ENCODE peak calls at places on chromosome 14, in four cellular contexts. One of them, this sample, is unnamed.

GRCh38 chr14:66600416-66600815 is 92.5 kb downstream of the GPHN start:
- DNase-seq in WTC11: no peak
- DNase-seq in mesothelial cell of epicardium: no peak
- DNase-seq in sigmoid colon: no peak
- DNase-seq in this sample: peak; percentile 44

GRCh38 chr14:80300351-80300750 is 89.0 kb upstream of the DIO2 start:
- DNase-seq in mesothelial cell of epicardium: no peak
- DNase-seq in WTC11: no peak
- DNase-seq in sigmoid colon: no peak
- DNase-seq in this sample: no peak

GRCh38 chr14:88327497-88327896 is 4.4 kb upstream of the KCNK10 start:
- DNase-seq in sigmoid colon: no peak
- DNase-seq in mesothelial cell of epicardium: no peak
- DNase-seq in WTC11: no peak
- DNase-seq in this sample: no peak

GRCh38 chr14:29220077-29220476 is 453.5 kb downstream of the FOXG1 start:
- DNase-seq in sigmoid colon: no peak
- DNase-seq in WTC11: no peak
- DNase-seq in mesothelial cell of epicardium: no peak
- DNase-seq in this sample: no peak

GRCh38 chr14:28944605-28945004 is 178.0 kb downstream of the FOXG1 start:
- DNase-seq in sigmoid colon: no peak
- DNase-seq in WTC11: no peak
- DNase-seq in mesothelial cell of epicardium: no peak
- DNase-seq in this sample: no peak

GRCh38 chr14:88955470-88955869 is 131.0 kb downstream of the TTC8 start:
- DNase-seq in mesothelial cell of epicardium: no peak
- DNase-seq in sigmoid colon: no peak
- DNase-seq in WTC11: no peak
- DNase-seq in this sample: no peak

GRCh38 chr14:35875296-35875695 is 49.2 kb downstream of the BRMS1L start:
- DNase-seq in sigmoid colon: no peak
- DNase-seq in WTC11: no peak
- DNase-seq in mesothelial cell of epicardium: no peak
- DNase-seq in this sample: peak; percentile 69

GRCh38 chr14:22558221-22558913 is 30.7 kb downstream of the DAD1 start:
- DNase-seq in mesothelial cell of epicardium: no peak
- DNase-seq in WTC11: peak; percentile 82
- DNase-seq in sigmoid colon: no peak
- DNase-seq in this sample: no peak

GRCh38 chr14:24434676-24435075 is 4.9 kb downstream of the KHNYN start:
- DNase-seq in mesothelial cell of epicardium: no peak
- DNase-seq in sigmoid colon: no peak
- DNase-seq in WTC11: no peak
- DNase-seq in this sample: no peak

GRCh38 chr14:52951730-52952481 is 1.1 kb upstream of the FERMT2 start:
- DNase-seq in WTC11: peak; percentile 51
- DNase-seq in sigmoid colon: peak; percentile 84
- DNase-seq in mesothelial cell of epicardium: no peak
- DNase-seq in this sample: peak; percentile 79

GRCh38 chr14:104753528-104754212 is 723 bp downstream of the SIVA1 start:
- DNase-seq in sigmoid colon: no peak
- DNase-seq in mesothelial cell of epicardium: no peak
- DNase-seq in WTC11: no peak
- DNase-seq in this sample: no peak

GRCh38 chr14:104724407-104724980 is 465 bp downstream of the ADSS1 start:
- DNase-seq in sigmoid colon: peak; percentile 83
- DNase-seq in mesothelial cell of epicardium: no peak
- DNase-seq in WTC11: no peak
- DNase-seq in this sample: peak; percentile 16

GRCh38 chr14:88323520-88324199 is 591 bp upstream of the KCNK10 start:
- DNase-seq in WTC11: peak; percentile 70
- DNase-seq in mesothelial cell of epicardium: peak; percentile 38
- DNase-seq in sigmoid colon: no peak
- DNase-seq in this sample: no peak

GRCh38 chr14:102906616-102907302 is 15.7 kb upstream of the AMN start:
- DNase-seq in WTC11: no peak
- DNase-seq in mesothelial cell of epicardium: no peak
- DNase-seq in sigmoid colon: no peak
- DNase-seq in this sample: no peak

GRCh38 chr14:53767566-53767965 is 189.1 kb downstream of the BMP4 start:
- DNase-seq in sigmoid colon: no peak
- DNase-seq in WTC11: no peak
- DNase-seq in mesothelial cell of epicardium: no peak
- DNase-seq in this sample: peak; percentile 14

GRCh38 chr14:91395466-91395865 is 22.2 kb downstream of the CCDC88C start:
- DNase-seq in WTC11: no peak
- DNase-seq in sigmoid colon: no peak
- DNase-seq in mesothelial cell of epicardium: no peak
- DNase-seq in this sample: no peak

GRCh38 chr14:104851896-104852663 is 13.0 kb upstream of the CEP170B start:
- DNase-seq in sigmoid colon: no peak
- DNase-seq in WTC11: no peak
- DNase-seq in mesothelial cell of epicardium: no peak
- DNase-seq in this sample: no peak

GRCh38 chr14:94313991-94314655 is 9.0 kb downstream of the SERPINA6 start:
- DNase-seq in sigmoid colon: no peak
- DNase-seq in WTC11: no peak
- DNase-seq in mesothelial cell of epicardium: no peak
- DNase-seq in this sample: no peak

GRCh38 chr14:69636051-69636639 is 24.7 kb downstream of the SUSD6 start:
- DNase-seq in mesothelial cell of epicardium: no peak
- DNase-seq in sigmoid colon: no peak
- DNase-seq in WTC11: no peak
- DNase-seq in this sample: no peak

GRCh38 chr14:103846569-103847438 is 571 bp downstream of the PPP1R13B start:
- DNase-seq in sigmoid colon: peak; percentile 69
- DNase-seq in WTC11: peak; percentile 36
- DNase-seq in mesothelial cell of epicardium: no peak
- DNase-seq in this sample: no peak

GRCh38 chr14:103519043-103519836 is 3.4 kb downstream of the CKB start:
- DNase-seq in WTC11: no peak
- DNase-seq in mesothelial cell of epicardium: no peak
- DNase-seq in sigmoid colon: peak; percentile 76
- DNase-seq in this sample: no peak

GRCh38 chr14:82657186-82657675 is 1123.6 kb upstream of the SEL1L start:
- DNase-seq in mesothelial cell of epicardium: no peak
- DNase-seq in WTC11: no peak
- DNase-seq in sigmoid colon: no peak
- DNase-seq in this sample: no peak

GRCh38 chr14:104827173-104828055 is 26.5 kb downstream of the ZBTB42 start:
- DNase-seq in mesothelial cell of epicardium: no peak
- DNase-seq in WTC11: peak; percentile 93
- DNase-seq in sigmoid colon: peak; percentile 74
- DNase-seq in this sample: peak; percentile 37

GRCh38 chr14:51730674-51731073 is 79.0 kb downstream of the FRMD6 start:
- DNase-seq in mesothelial cell of epicardium: no peak
- DNase-seq in WTC11: no peak
- DNase-seq in sigmoid colon: no peak
- DNase-seq in this sample: no peak

GRCh38 chr14:87305345-87305744 is 687.6 kb downstream of the GALC start:
- DNase-seq in sigmoid colon: no peak
- DNase-seq in mesothelial cell of epicardium: no peak
- DNase-seq in WTC11: no peak
- DNase-seq in this sample: no peak

GRCh38 chr14:103629503-103630121 is 601 bp downstream of the KLC1 start:
- DNase-seq in WTC11: peak; percentile 68
- DNase-seq in mesothelial cell of epicardium: no peak
- DNase-seq in sigmoid colon: peak; percentile 78
- DNase-seq in this sample: no peak

GRCh38 chr14:23008836-23009235 is 1.1 kb downstream of the C14orf93 start:
- DNase-seq in WTC11: no peak
- DNase-seq in mesothelial cell of epicardium: no peak
- DNase-seq in sigmoid colon: no peak
- DNase-seq in this sample: peak; percentile 14

GRCh38 chr14:59540852-59541251 is 35.8 kb downstream of the CCDC175 start:
- DNase-seq in WTC11: no peak
- DNase-seq in mesothelial cell of epicardium: no peak
- DNase-seq in sigmoid colon: no peak
- DNase-seq in this sample: no peak

GRCh38 chr14:93008381-93008780 is 85.4 kb downstream of the CHGA start:
- DNase-seq in mesothelial cell of epicardium: no peak
- DNase-seq in sigmoid colon: peak; percentile 83
- DNase-seq in WTC11: no peak
- DNase-seq in this sample: peak; percentile 61

GRCh38 chr14:77924392-77924948 is 124.6 kb downstream of the ADCK1 start:
- DNase-seq in sigmoid colon: no peak
- DNase-seq in mesothelial cell of epicardium: no peak
- DNase-seq in WTC11: no peak
- DNase-seq in this sample: no peak

GRCh38 chr14:21825147-21825743 is 151.6 kb upstream of the OR4E1 start:
- DNase-seq in mesothelial cell of epicardium: no peak
- DNase-seq in WTC11: peak; percentile 63
- DNase-seq in sigmoid colon: no peak
- DNase-seq in this sample: peak; percentile 1

GRCh38 chr14:55057919-55058318 is 6.5 kb downstream of the MAPK1IP1L start:
- DNase-seq in WTC11: no peak
- DNase-seq in mesothelial cell of epicardium: no peak
- DNase-seq in sigmoid colon: no peak
- DNase-seq in this sample: no peak

DNA sequence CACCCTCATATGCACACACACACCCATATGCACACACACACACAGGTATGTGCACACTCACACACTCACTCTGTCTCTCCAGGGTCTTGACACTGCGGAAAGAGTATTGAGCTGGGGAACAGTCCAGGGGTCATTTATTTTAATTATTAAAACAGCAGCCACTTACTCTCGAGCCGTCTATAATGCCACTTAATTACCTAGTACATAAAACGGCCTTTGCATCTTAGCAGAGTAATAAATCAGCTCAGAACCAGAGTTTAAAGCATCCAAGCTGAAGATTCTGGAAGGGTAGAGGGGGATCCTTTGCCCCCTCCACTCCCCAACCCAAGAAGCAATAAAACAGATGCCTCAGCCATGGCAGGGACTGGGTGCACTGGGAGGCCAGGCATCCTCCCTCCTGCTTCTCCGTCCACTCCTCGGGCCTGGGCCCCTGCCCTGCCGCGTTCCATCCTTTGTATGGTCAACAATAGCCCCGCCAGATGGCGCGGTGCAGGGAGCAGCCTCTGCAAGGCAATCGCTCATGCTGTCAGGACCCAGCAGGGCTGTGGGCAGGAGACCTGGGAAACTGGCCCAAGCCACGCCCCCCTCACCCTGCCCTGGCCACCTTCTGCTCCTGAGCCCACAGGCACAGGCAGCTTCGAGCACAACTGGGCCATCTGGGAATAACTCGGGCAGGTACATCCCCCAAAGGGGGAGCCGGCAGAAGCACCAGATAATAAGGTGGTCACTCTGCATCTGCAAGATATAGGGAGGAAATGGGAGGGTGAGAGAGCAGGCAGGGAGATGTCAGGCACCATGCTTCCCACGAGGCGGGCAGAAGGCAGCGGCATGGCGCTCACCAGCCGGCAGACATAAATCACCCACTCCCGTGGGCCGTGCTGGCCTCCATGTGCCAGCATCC is 40.9 kb downstream of the CCDC85C start:
- DNase-seq in WTC11: peak; percentile 92
- DNase-seq in sigmoid colon: peak; percentile 96
- DNase-seq in mesothelial cell of epicardium: no peak
- DNase-seq in this sample: peak; percentile 61
- TF ChIP-seq CTCF in WTC11: no peak
- TF ChIP-seq CTCF in sigmoid colon: peak; percentile 26
- TF ChIP-seq CTCF in mesothelial cell of epicardium: no peak
- TF ChIP-seq CTCF in this sample: peak; percentile 48

DNA sequence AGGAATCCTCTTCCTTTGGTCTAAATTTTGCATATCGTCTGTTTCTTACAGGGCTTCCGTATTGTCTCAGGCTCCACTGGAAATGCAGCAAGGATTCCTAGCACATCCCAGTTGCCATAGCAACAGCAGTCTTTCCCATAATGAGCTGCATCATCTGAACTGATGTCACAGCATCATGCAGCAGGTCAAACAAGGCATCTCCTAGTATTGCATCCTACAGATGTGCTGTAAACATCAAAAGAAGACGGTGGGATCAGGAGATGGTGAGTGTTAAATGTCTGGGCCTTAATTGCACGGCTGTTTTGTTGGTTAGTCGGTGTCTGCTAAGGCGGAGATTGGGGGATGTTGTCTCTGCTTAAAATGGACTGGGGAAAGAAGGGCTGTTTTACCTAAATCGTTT is at the start of gene AKAP6:
- DNase-seq in sigmoid colon: no peak
- DNase-seq in mesothelial cell of epicardium: no peak
- DNase-seq in WTC11: no peak
- DNase-seq in this sample: no peak
- TF ChIP-seq CTCF in sigmoid colon: no peak
- TF ChIP-seq CTCF in mesothelial cell of epicardium: no peak
- TF ChIP-seq CTCF in WTC11: no peak
- TF ChIP-seq CTCF in this sample: no peak

GRCh38 chr14:75800792-75801191 is 139.7 kb downstream of the TTLL5 start:
- DNase-seq in mesothelial cell of epicardium: no peak
- DNase-seq in WTC11: peak; percentile 64
- DNase-seq in sigmoid colon: no peak
- DNase-seq in this sample: no peak
- TF ChIP-seq CTCF in mesothelial cell of epicardium: no peak
- TF ChIP-seq CTCF in WTC11: peak; percentile 21
- TF ChIP-seq CTCF in sigmoid colon: no peak
- TF ChIP-seq CTCF in this sample: no peak

GRCh38 chr14:95346266-95346665 is 26.6 kb upstream of the CLMN start:
- DNase-seq in WTC11: no peak
- DNase-seq in mesothelial cell of epicardium: no peak
- DNase-seq in sigmoid colon: no peak
- DNase-seq in this sample: no peak

GRCh38 chr14:95345032-95345431 is 25.3 kb upstream of the CLMN start:
- DNase-seq in WTC11: no peak
- DNase-seq in sigmoid colon: no peak
- DNase-seq in mesothelial cell of epicardium: no peak
- DNase-seq in this sample: no peak

GRCh38 chr14:95349241-95349640 is 29.5 kb upstream of the CLMN start:
- DNase-seq in sigmoid colon: no peak
- DNase-seq in mesothelial cell of epicardium: no peak
- DNase-seq in WTC11: no peak
- DNase-seq in this sample: no peak

GRCh38 chr14:95346820-95347219 is 27.1 kb upstream of the CLMN start:
- DNase-seq in mesothelial cell of epicardium: no peak
- DNase-seq in WTC11: no peak
- DNase-seq in sigmoid colon: no peak
- DNase-seq in this sample: no peak

GRCh38 chr14:95348395-95349080 is 28.8 kb upstream of the CLMN start:
- DNase-seq in sigmoid colon: no peak
- DNase-seq in WTC11: peak; percentile 32
- DNase-seq in mesothelial cell of epicardium: no peak
- DNase-seq in this sample: no peak
- TF ChIP-seq CTCF in sigmoid colon: no peak
- TF ChIP-seq CTCF in WTC11: no peak
- TF ChIP-seq CTCF in mesothelial cell of epicardium: no peak
- TF ChIP-seq CTCF in this sample: no peak

This sample was measured in fibroblast of villous mesenchyme.